ENCODE peak calls at places on chromosome 10, in six cellular contexts. One of them, this sample, is unnamed.

GRCh38 chr10:96699613-96700012 is 20.7 kb downstream of the PIK3AP1 start:
- DNase-seq in breast epithelium: no peak
- DNase-seq in left ventricle myocardium inferior: no peak
- DNase-seq in ovary: no peak
- DNase-seq in CD8-positive, alpha-beta T cell: no peak
- DNase-seq in left lung: no peak
- DNase-seq in this sample: no peak

GRCh38 chr10:114824396-114824795 is 2.8 kb downstream of the FHIP2A start:
- DNase-seq in breast epithelium: no peak
- DNase-seq in left ventricle myocardium inferior: no peak
- DNase-seq in ovary: no peak
- DNase-seq in CD8-positive, alpha-beta T cell: no peak
- DNase-seq in left lung: no peak
- DNase-seq in this sample: no peak

GRCh38 chr10:61942997-61943457 is 41.5 kb downstream of the ARID5B start:
- DNase-seq in breast epithelium: no peak
- DNase-seq in left ventricle myocardium inferior: no peak
- DNase-seq in ovary: no peak
- DNase-seq in CD8-positive, alpha-beta T cell: no peak
- DNase-seq in left lung: no peak
- DNase-seq in this sample: no peak

GRCh38 chr10:77669892-77670291 is 32.3 kb upstream of the KCNMA1 start:
- DNase-seq in breast epithelium: no peak
- DNase-seq in left ventricle myocardium inferior: no peak
- DNase-seq in ovary: no peak
- DNase-seq in CD8-positive, alpha-beta T cell: no peak
- DNase-seq in left lung: no peak
- DNase-seq in this sample: no peak

GRCh38 chr10:30688456-30688855 is 58.9 kb upstream of the LYZL2 start:
- DNase-seq in breast epithelium: no peak
- DNase-seq in left ventricle myocardium inferior: no peak
- DNase-seq in ovary: no peak
- DNase-seq in CD8-positive, alpha-beta T cell: no peak
- DNase-seq in left lung: no peak
- DNase-seq in this sample: no peak

GRCh38 chr10:61949687-61950086 is 48.2 kb downstream of the ARID5B start:
- DNase-seq in breast epithelium: no peak
- DNase-seq in left ventricle myocardium inferior: no peak
- DNase-seq in ovary: no peak
- DNase-seq in CD8-positive, alpha-beta T cell: no peak
- DNase-seq in left lung: no peak
- DNase-seq in this sample: no peak

GRCh38 chr10:71625445-71626175 is 94.0 kb downstream of the C10orf105 start:
- DNase-seq in breast epithelium: no peak
- DNase-seq in left ventricle myocardium inferior: no peak
- DNase-seq in ovary: no peak
- DNase-seq in CD8-positive, alpha-beta T cell: no peak
- DNase-seq in left lung: no peak
- DNase-seq in this sample: no peak

GRCh38 chr10:97718659-97719142 is 5.2 kb downstream of the MARVELD1 start:
- DNase-seq in breast epithelium: peak; percentile 92
- DNase-seq in left ventricle myocardium inferior: no peak
- DNase-seq in ovary: peak; percentile 71
- DNase-seq in CD8-positive, alpha-beta T cell: no peak
- DNase-seq in left lung: peak; percentile 82
- DNase-seq in this sample: peak; percentile 72

GRCh38 chr10:122448600-122448999 is 5.9 kb upstream of the ARMS2 start:
- DNase-seq in breast epithelium: no peak
- DNase-seq in left ventricle myocardium inferior: no peak
- DNase-seq in ovary: no peak
- DNase-seq in CD8-positive, alpha-beta T cell: no peak
- DNase-seq in left lung: no peak
- DNase-seq in this sample: no peak

GRCh38 chr10:44398271-44398670 is 13.4 kb upstream of the CXCL12 start:
- DNase-seq in breast epithelium: no peak
- DNase-seq in left ventricle myocardium inferior: no peak
- DNase-seq in ovary: no peak
- DNase-seq in CD8-positive, alpha-beta T cell: no peak
- DNase-seq in left lung: no peak
- DNase-seq in this sample: no peak

GRCh38 chr10:4407783-4408182 is 418.2 kb upstream of the AKR1E2 start:
- DNase-seq in breast epithelium: no peak
- DNase-seq in left ventricle myocardium inferior: no peak
- DNase-seq in ovary: no peak
- DNase-seq in CD8-positive, alpha-beta T cell: no peak
- DNase-seq in left lung: no peak
- DNase-seq in this sample: no peak

GRCh38 chr10:120978589-120979252 is 127.6 kb downstream of the WDR11 start:
- DNase-seq in breast epithelium: no peak
- DNase-seq in left ventricle myocardium inferior: no peak
- DNase-seq in ovary: no peak
- DNase-seq in CD8-positive, alpha-beta T cell: no peak
- DNase-seq in left lung: no peak
- DNase-seq in this sample: no peak

GRCh38 chr10:48605786-48606529 is 1.1 kb upstream of the ARHGAP22 start:
- DNase-seq in breast epithelium: no peak
- DNase-seq in left ventricle myocardium inferior: no peak
- DNase-seq in ovary: no peak
- DNase-seq in CD8-positive, alpha-beta T cell: no peak
- DNase-seq in left lung: no peak
- DNase-seq in this sample: no peak

GRCh38 chr10:124670849-124671248 is 73.3 kb downstream of the FAM53B start:
- DNase-seq in breast epithelium: no peak
- DNase-seq in left ventricle myocardium inferior: no peak
- DNase-seq in ovary: no peak
- DNase-seq in CD8-positive, alpha-beta T cell: no peak
- DNase-seq in left lung: peak; percentile 73
- DNase-seq in this sample: no peak

GRCh38 chr10:102918817-102919236 is 733 bp downstream of the CNNM2 start:
- DNase-seq in breast epithelium: no peak
- DNase-seq in left ventricle myocardium inferior: no peak
- DNase-seq in ovary: no peak
- DNase-seq in CD8-positive, alpha-beta T cell: peak; percentile 36
- DNase-seq in left lung: peak; percentile 34
- DNase-seq in this sample: no peak

GRCh38 chr10:90675621-90676020 is 182.2 kb downstream of the HTR7 start:
- DNase-seq in breast epithelium: no peak
- DNase-seq in left ventricle myocardium inferior: no peak
- DNase-seq in ovary: no peak
- DNase-seq in CD8-positive, alpha-beta T cell: no peak
- DNase-seq in left lung: no peak
- DNase-seq in this sample: no peak

GRCh38 chr10:13660545-13660920 is 73.8 kb downstream of the PRPF18 start:
- DNase-seq in breast epithelium: no peak
- DNase-seq in left ventricle myocardium inferior: no peak
- DNase-seq in ovary: no peak
- DNase-seq in CD8-positive, alpha-beta T cell: no peak
- DNase-seq in left lung: no peak
- DNase-seq in this sample: no peak

GRCh38 chr10:66637273-66638036 is 288.4 kb upstream of the LRRTM3 start:
- DNase-seq in breast epithelium: no peak
- DNase-seq in left ventricle myocardium inferior: no peak
- DNase-seq in ovary: no peak
- DNase-seq in CD8-positive, alpha-beta T cell: no peak
- DNase-seq in left lung: no peak
- DNase-seq in this sample: no peak

GRCh38 chr10:124306922-124307371 is 111.8 kb downstream of the OAT start:
- DNase-seq in breast epithelium: no peak
- DNase-seq in left ventricle myocardium inferior: no peak
- DNase-seq in ovary: no peak
- DNase-seq in CD8-positive, alpha-beta T cell: no peak
- DNase-seq in left lung: peak; percentile 32
- DNase-seq in this sample: no peak

GRCh38 chr10:22027666-22028238 is 24.2 kb upstream of the DNAJC1 start:
- DNase-seq in breast epithelium: no peak
- DNase-seq in left ventricle myocardium inferior: no peak
- DNase-seq in ovary: no peak
- DNase-seq in CD8-positive, alpha-beta T cell: no peak
- DNase-seq in left lung: no peak
- DNase-seq in this sample: no peak
- H3K4me3 ChIP-seq in breast epithelium: no peak overlapping the region
- H3K4me3 ChIP-seq in left ventricle myocardium inferior: no peak overlapping the region
- H3K4me3 ChIP-seq in ovary: no peak overlapping the region
- H3K4me3 ChIP-seq in CD8-positive, alpha-beta T cell: no peak overlapping the region
- H3K4me3 ChIP-seq in left lung: no peak overlapping the region
- H3K4me3 ChIP-seq in this sample: no peak overlapping the region

GRCh38 chr10:119670717-119671116 is 19.5 kb downstream of the BAG3 start:
- DNase-seq in breast epithelium: no peak
- DNase-seq in left ventricle myocardium inferior: no peak
- DNase-seq in ovary: no peak
- DNase-seq in CD8-positive, alpha-beta T cell: no peak
- DNase-seq in left lung: no peak
- DNase-seq in this sample: no peak
- H3K36me3 ChIP-seq in breast epithelium: no peaks in the 10 kb centered on the region
- H3K36me3 ChIP-seq in left ventricle myocardium inferior: peaks cover 61% of the 10 kb centered on the region
- H3K36me3 ChIP-seq in ovary: no peaks in the 10 kb centered on the region
- H3K36me3 ChIP-seq in CD8-positive, alpha-beta T cell: peaks cover 22% of the 10 kb centered on the region
- H3K36me3 ChIP-seq in left lung: peaks cover 58% of the 10 kb centered on the region
- H3K36me3 ChIP-seq in this sample: peaks cover 64% of the 10 kb centered on the region

DNA sequence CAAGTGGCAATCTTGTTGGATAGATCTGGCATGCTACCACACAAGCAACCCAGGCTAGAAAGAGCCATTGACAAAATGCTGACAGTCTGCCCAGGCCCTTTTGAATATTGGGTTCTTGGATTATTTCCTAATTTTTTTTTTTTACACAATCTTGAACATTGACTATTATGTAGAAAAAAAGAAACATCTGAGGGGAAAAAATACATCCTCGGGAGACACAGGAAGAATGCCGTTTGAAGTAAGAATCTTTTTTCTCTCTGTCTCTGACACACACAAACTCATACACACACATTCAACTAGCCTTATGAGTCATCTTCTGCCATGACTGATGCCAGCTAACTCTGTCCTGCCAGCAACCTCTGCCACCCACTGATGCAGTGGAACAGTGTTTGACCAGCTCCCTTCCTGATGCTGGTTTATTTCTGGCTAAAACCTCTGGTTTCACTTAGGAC is 47.2 kb downstream of the SORBS1 start:
- DNase-seq in breast epithelium: peak; percentile 74
- DNase-seq in left ventricle myocardium inferior: no peak
- DNase-seq in ovary: no peak
- DNase-seq in CD8-positive, alpha-beta T cell: no peak
- DNase-seq in left lung: no peak
- DNase-seq in this sample: no peak
- H3K4me1 ChIP-seq in breast epithelium: peaks cover 8% of the 10 kb centered on the region
- H3K4me1 ChIP-seq in left ventricle myocardium inferior: peaks cover 100% of the 10 kb centered on the region
- H3K4me1 ChIP-seq in ovary: peaks cover 5% of the 10 kb centered on the region
- H3K4me1 ChIP-seq in CD8-positive, alpha-beta T cell: no peaks in the 10 kb centered on the region
- H3K4me1 ChIP-seq in left lung: peaks cover 5% of the 10 kb centered on the region
- H3K4me1 ChIP-seq in this sample: no peaks in the 10 kb centered on the region

DNA sequence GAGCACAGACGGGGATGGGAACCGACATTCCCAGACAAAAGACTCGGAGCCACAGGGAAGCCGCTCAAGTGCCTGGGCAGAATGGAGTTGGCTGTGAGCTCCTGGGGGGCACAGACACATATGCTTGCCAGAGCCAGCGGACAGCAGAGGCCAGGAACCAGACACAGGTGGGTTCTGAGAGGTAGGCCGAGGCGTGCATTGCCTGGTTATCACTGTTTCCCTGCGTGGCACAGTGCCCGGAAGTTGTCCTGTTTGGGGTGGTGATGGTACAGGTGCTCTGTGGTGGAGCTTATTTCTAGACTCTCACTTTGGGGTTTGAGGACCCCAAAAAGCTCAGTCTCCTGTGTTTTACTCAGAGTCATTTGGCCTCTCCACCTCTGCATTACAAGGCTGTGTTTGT is 2.5 kb downstream of the PALD1 start:
- DNase-seq in breast epithelium: no peak
- DNase-seq in left ventricle myocardium inferior: no peak
- DNase-seq in ovary: no peak
- DNase-seq in CD8-positive, alpha-beta T cell: no peak
- DNase-seq in left lung: no peak
- DNase-seq in this sample: no peak
- H3K4me3 ChIP-seq in breast epithelium: no peak overlapping the region
- H3K4me3 ChIP-seq in left ventricle myocardium inferior: peak overlapping the region; percentile 77
- H3K4me3 ChIP-seq in ovary: no peak overlapping the region
- H3K4me3 ChIP-seq in CD8-positive, alpha-beta T cell: no peak overlapping the region
- H3K4me3 ChIP-seq in left lung: peak overlapping the region; percentile 52
- H3K4me3 ChIP-seq in this sample: no peak overlapping the region

DNA sequence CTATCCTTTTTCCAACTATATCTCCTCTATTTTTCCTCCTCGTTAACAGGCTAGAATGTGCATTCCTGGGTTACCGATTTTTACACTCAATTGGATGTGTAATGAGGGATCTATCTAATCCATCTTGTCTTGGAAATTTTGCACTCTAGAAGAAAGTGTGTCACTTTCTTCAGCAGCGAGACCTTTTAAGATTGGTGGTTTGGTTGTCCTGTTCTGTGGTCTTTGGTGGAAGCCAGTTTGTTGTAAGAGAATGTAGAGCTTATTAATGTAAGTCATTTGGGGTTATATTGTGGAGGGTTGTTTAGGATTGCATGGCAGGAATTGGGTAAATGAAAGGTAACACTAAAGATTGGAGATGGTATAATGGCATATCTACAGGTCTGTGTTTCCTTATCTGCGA is 16.7 kb downstream of the CDK1 start:
- DNase-seq in breast epithelium: no peak
- DNase-seq in left ventricle myocardium inferior: no peak
- DNase-seq in ovary: no peak
- DNase-seq in CD8-positive, alpha-beta T cell: no peak
- DNase-seq in left lung: no peak
- DNase-seq in this sample: no peak
- H3K36me3 ChIP-seq in breast epithelium: no peaks in the 10 kb centered on the region
- H3K36me3 ChIP-seq in left ventricle myocardium inferior: no peaks in the 10 kb centered on the region
- H3K36me3 ChIP-seq in ovary: no peaks in the 10 kb centered on the region
- H3K36me3 ChIP-seq in CD8-positive, alpha-beta T cell: no peaks in the 10 kb centered on the region
- H3K36me3 ChIP-seq in left lung: peaks cover 11% of the 10 kb centered on the region
- H3K36me3 ChIP-seq in this sample: no peaks in the 10 kb centered on the region